ENCODE peak calls at places on chromosomes 11 and 22, in eight cellular contexts. One of them, this sample, is unnamed.

GRCh38 chr11:102287963-102288744 is 29.1 kb upstream of the BIRC3 start:
- DNase-seq in ascending aorta: no peak
- DNase-seq in A549: peak
- DNase-seq in kidney: no peak
- DNase-seq in tibial nerve: no peak
- DNase-seq in MM.1S: peak
- DNase-seq in lung: peak
- DNase-seq in AG04450: peak
- DNase-seq in this sample: no peak

GRCh38 chr22:39078329-39078728 is 1.3 kb downstream of the APOBEC3G start:
- DNase-seq in ascending aorta: no peak
- DNase-seq in A549: no peak
- DNase-seq in kidney: peak
- DNase-seq in tibial nerve: no peak
- DNase-seq in MM.1S: no peak
- DNase-seq in lung: no peak
- DNase-seq in AG04450: no peak
- DNase-seq in this sample: no peak

GRCh38 chr11:126834149-126834548 is 166.4 kb downstream of the KIRREL3 start:
- DNase-seq in ascending aorta: no peak
- DNase-seq in A549: no peak
- DNase-seq in kidney: no peak
- DNase-seq in tibial nerve: no peak
- DNase-seq in MM.1S: no peak
- DNase-seq in lung: no peak
- DNase-seq in AG04450: peak
- DNase-seq in this sample: no peak

GRCh38 chr22:47281126-47282106 is 519.0 kb downstream of the TBC1D22A start:
- DNase-seq in ascending aorta: no peak
- DNase-seq in A549: no peak
- DNase-seq in kidney: peak
- DNase-seq in tibial nerve: no peak
- DNase-seq in MM.1S: no peak
- DNase-seq in lung: no peak
- DNase-seq in AG04450: no peak
- DNase-seq in this sample: no peak

GRCh38 chr22:23070418-23071162 is at the start of gene GNAZ:
- DNase-seq in ascending aorta: peak
- DNase-seq in A549: peak
- DNase-seq in kidney: peak
- DNase-seq in tibial nerve: no peak
- DNase-seq in MM.1S: no peak
- DNase-seq in lung: no peak
- DNase-seq in AG04450: no peak
- DNase-seq in this sample: peak

GRCh38 chr22:47035443-47035881 is 273.0 kb downstream of the TBC1D22A start:
- DNase-seq in ascending aorta: no peak
- DNase-seq in A549: no peak
- DNase-seq in kidney: peak
- DNase-seq in tibial nerve: no peak
- DNase-seq in MM.1S: no peak
- DNase-seq in lung: no peak
- DNase-seq in AG04450: no peak
- DNase-seq in this sample: no peak

GRCh38 chr11:19116315-19116970 is 525 bp upstream of the ZDHHC13 start:
- DNase-seq in ascending aorta: no peak
- DNase-seq in A549: no peak
- DNase-seq in kidney: no peak
- DNase-seq in tibial nerve: no peak
- DNase-seq in MM.1S: no peak
- DNase-seq in lung: no peak
- DNase-seq in AG04450: no peak
- DNase-seq in this sample: no peak

GRCh38 chr11:1573847-1574255 is 1.8 kb upstream of the DUSP8 start:
- DNase-seq in ascending aorta: no peak
- DNase-seq in A549: peak
- DNase-seq in kidney: no peak
- DNase-seq in tibial nerve: no peak
- DNase-seq in MM.1S: no peak
- DNase-seq in lung: peak
- DNase-seq in AG04450: no peak
- DNase-seq in this sample: no peak

GRCh38 chr11:83317757-83318548 is 31.8 kb upstream of the CCDC90B start:
- DNase-seq in ascending aorta: no peak
- DNase-seq in A549: no peak
- DNase-seq in kidney: no peak
- DNase-seq in tibial nerve: no peak
- DNase-seq in MM.1S: no peak
- DNase-seq in lung: no peak
- DNase-seq in AG04450: no peak
- DNase-seq in this sample: no peak

GRCh38 chr11:94020777-94021615 is at the start of gene HEPHL1:
- DNase-seq in ascending aorta: no peak
- DNase-seq in A549: no peak
- DNase-seq in kidney: no peak
- DNase-seq in tibial nerve: no peak
- DNase-seq in MM.1S: no peak
- DNase-seq in lung: no peak
- DNase-seq in AG04450: no peak
- DNase-seq in this sample: no peak

DNA sequence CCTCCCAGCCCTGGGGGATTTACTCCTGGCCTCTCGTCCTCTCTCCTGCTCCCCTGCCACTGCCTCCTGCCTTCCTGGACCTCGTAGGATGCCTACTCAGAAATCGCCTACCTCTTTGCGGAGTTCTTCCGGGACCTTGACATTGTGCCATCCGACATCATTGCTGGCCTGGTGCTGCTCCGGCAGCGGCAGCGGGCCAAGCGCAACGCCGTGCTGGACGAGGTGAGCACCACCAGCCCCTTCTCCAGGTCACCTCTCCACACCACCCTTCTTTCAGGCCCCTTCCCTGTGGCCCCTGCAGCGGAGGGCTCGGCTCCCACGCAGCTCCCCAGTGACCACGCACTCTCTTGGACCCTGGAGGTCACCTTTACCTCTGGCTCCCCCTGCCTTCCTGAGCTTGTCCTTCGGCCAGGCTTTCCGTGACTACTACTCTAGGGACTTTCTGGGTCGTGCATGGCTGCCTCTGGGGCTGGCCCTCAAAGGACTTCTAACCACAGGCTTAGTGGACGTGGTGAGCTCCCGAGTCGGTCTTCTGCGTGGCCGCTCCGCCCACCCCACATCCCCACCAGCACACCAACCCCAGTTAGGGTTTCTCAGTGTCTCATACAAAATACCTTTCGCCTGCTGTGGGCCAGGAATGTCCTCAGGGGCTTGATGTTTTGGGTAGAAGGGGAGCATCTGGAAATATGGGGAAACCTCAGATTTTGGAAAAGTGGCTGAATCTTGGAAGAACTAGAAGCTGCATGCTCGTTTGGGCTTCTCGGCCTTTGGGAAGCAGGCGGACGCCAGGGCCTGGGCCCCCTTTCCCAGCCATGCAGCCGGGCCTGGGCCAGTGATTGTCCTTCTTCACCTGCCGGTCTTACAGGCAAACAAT is 24.1 kb upstream of the MYRF start:
- DNase-seq in ascending aorta: no peak
- DNase-seq in A549: no peak
- DNase-seq in kidney: peak
- DNase-seq in tibial nerve: no peak
- DNase-seq in MM.1S: no peak
- DNase-seq in lung: no peak
- DNase-seq in AG04450: no peak
- DNase-seq in this sample: no peak
- TF ChIP-seq CTCF in ascending aorta: no peak
- TF ChIP-seq CTCF in A549: no peak
- TF ChIP-seq CTCF in kidney: no peak
- TF ChIP-seq CTCF in tibial nerve: no peak
- TF ChIP-seq CTCF in MM.1S: no peak
- TF ChIP-seq CTCF in lung: no peak
- TF ChIP-seq CTCF in AG04450: no peak
- TF ChIP-seq CTCF in this sample: no peak

GRCh38 chr11:111531156-111531555 is 9.4 kb upstream of the LAYN start:
- DNase-seq in ascending aorta: no peak
- DNase-seq in A549: no peak
- DNase-seq in kidney: no peak
- DNase-seq in tibial nerve: no peak
- DNase-seq in MM.1S: no peak
- DNase-seq in lung: no peak
- DNase-seq in AG04450: no peak
- DNase-seq in this sample: no peak

GRCh38 chr11:111530091-111530490 is 10.4 kb upstream of the LAYN start:
- DNase-seq in ascending aorta: no peak
- DNase-seq in A549: no peak
- DNase-seq in kidney: no peak
- DNase-seq in tibial nerve: no peak
- DNase-seq in MM.1S: no peak
- DNase-seq in lung: no peak
- DNase-seq in AG04450: no peak
- DNase-seq in this sample: no peak

GRCh38 chr11:111531687-111532364 is 8.7 kb upstream of the LAYN start:
- DNase-seq in ascending aorta: no peak
- DNase-seq in A549: peak
- DNase-seq in kidney: no peak
- DNase-seq in tibial nerve: no peak
- DNase-seq in MM.1S: peak
- DNase-seq in lung: no peak
- DNase-seq in AG04450: peak
- DNase-seq in this sample: no peak

GRCh38 chr11:111535281-111535680 is 5.2 kb upstream of the LAYN start:
- DNase-seq in ascending aorta: no peak
- DNase-seq in A549: no peak
- DNase-seq in kidney: no peak
- DNase-seq in tibial nerve: no peak
- DNase-seq in MM.1S: no peak
- DNase-seq in lung: no peak
- DNase-seq in AG04450: no peak
- DNase-seq in this sample: no peak

DNA sequence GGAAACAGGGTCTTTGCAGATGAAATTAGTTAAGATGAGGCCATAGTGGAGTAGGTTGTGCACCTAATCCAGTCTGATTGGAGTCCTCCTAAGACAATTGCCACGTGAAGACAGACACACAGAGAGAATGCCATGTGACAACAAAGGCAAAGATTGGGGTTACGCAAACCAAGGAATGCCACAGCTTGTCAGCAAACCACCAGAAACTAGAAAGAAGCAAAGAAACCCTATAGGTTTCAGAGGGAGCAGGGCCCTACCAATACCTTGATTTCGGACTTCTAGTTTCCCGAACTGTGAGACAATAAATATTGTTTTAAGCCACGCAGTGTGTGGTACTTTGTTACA is 8.2 kb upstream of the LAYN start:
- DNase-seq in ascending aorta: no peak
- DNase-seq in A549: no peak
- DNase-seq in kidney: no peak
- DNase-seq in tibial nerve: no peak
- DNase-seq in MM.1S: peak
- DNase-seq in lung: no peak
- DNase-seq in AG04450: no peak
- DNase-seq in this sample: no peak
- H3K27ac ChIP-seq in ascending aorta: no peak
- H3K27ac ChIP-seq in A549: peak
- H3K27ac ChIP-seq in kidney: no peak
- H3K27ac ChIP-seq in tibial nerve: no peak
- H3K27ac ChIP-seq in MM.1S: peak
- H3K27ac ChIP-seq in lung: no peak
- H3K27ac ChIP-seq in AG04450: no peak
- H3K27ac ChIP-seq in this sample: no peak

GRCh38 chr11:48002565-48002964 is 22.2 kb downstream of the PTPRJ start:
- DNase-seq in ascending aorta: no peak
- DNase-seq in A549: no peak
- DNase-seq in kidney: no peak
- DNase-seq in tibial nerve: no peak
- DNase-seq in MM.1S: no peak
- DNase-seq in lung: no peak
- DNase-seq in AG04450: no peak
- DNase-seq in this sample: no peak
- H3K4me3 ChIP-seq in ascending aorta: no peak
- H3K4me3 ChIP-seq in A549: no peak
- H3K4me3 ChIP-seq in kidney: no peak
- H3K4me3 ChIP-seq in tibial nerve: no peak
- H3K4me3 ChIP-seq in MM.1S: no peak
- H3K4me3 ChIP-seq in lung: no peak
- H3K4me3 ChIP-seq in AG04450: no peak
- H3K4me3 ChIP-seq in this sample: no peak

DNA sequence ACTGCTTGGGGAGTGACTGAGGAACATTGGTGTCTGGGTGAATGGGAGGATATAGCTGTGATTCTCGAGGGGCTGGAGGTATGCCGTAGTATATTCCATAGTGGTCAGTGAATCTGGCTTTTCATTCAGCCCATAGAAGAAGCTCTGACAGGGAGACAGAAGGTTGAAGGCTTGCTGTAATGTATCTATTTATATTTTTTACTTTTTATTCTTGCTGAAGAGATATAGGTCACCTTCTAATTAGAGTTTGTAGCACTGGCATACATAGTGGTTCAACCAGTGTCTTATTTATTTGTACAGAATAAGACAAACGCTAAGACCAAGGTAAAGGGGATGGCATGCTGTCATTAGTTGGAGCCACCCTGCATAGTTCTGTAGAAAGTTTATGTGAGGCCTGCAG is 10.0 kb downstream of the TRIM44 start:
- DNase-seq in ascending aorta: no peak
- DNase-seq in A549: no peak
- DNase-seq in kidney: no peak
- DNase-seq in tibial nerve: no peak
- DNase-seq in MM.1S: no peak
- DNase-seq in lung: no peak
- DNase-seq in AG04450: no peak
- DNase-seq in this sample: no peak
- TF ChIP-seq CTCF in ascending aorta: no peak
- TF ChIP-seq CTCF in A549: no peak
- TF ChIP-seq CTCF in kidney: no peak
- TF ChIP-seq CTCF in tibial nerve: no peak
- TF ChIP-seq CTCF in MM.1S: no peak
- TF ChIP-seq CTCF in lung: no peak
- TF ChIP-seq CTCF in AG04450: no peak
- TF ChIP-seq CTCF in this sample: no peak

GRCh38 chr11:61836193-61836592 is 8.1 kb downstream of the FADS2 start:
- DNase-seq in ascending aorta: no peak
- DNase-seq in A549: no peak
- DNase-seq in kidney: peak
- DNase-seq in tibial nerve: no peak
- DNase-seq in MM.1S: no peak
- DNase-seq in lung: no peak
- DNase-seq in AG04450: no peak
- DNase-seq in this sample: no peak
- H3K27ac ChIP-seq in ascending aorta: peak
- H3K27ac ChIP-seq in A549: no peak
- H3K27ac ChIP-seq in kidney: no peak
- H3K27ac ChIP-seq in tibial nerve: no peak
- H3K27ac ChIP-seq in MM.1S: no peak
- H3K27ac ChIP-seq in lung: no peak
- H3K27ac ChIP-seq in AG04450: no peak
- H3K27ac ChIP-seq in this sample: peak

GRCh38 chr11:43557553-43558031 is 122.9 kb upstream of the HSD17B12 start:
- DNase-seq in ascending aorta: no peak
- DNase-seq in A549: no peak
- DNase-seq in kidney: no peak
- DNase-seq in tibial nerve: no peak
- DNase-seq in MM.1S: no peak
- DNase-seq in lung: no peak
- DNase-seq in AG04450: no peak
- DNase-seq in this sample: no peak
- H3K4me3 ChIP-seq in ascending aorta: no peak
- H3K4me3 ChIP-seq in A549: no peak
- H3K4me3 ChIP-seq in kidney: no peak
- H3K4me3 ChIP-seq in tibial nerve: no peak
- H3K4me3 ChIP-seq in MM.1S: no peak
- H3K4me3 ChIP-seq in lung: no peak
- H3K4me3 ChIP-seq in AG04450: no peak
- H3K4me3 ChIP-seq in this sample: no peak